ENCODE peak calls at places on chromosomes 7 and 10, in six cellular contexts. One of them, this sample, is unnamed.
A peak's percentile ranks its signal among the peaks of the same experiment; 100 is the strongest.

GRCh38 chr7:122535086-122535485 is 163.8 kb downstream of the RNF133 start:
- DNase-seq in gastrocnemius medialis: no peak
- DNase-seq in cardiac fibroblast: no peak
- DNase-seq in cardiac muscle cell: no peak
- DNase-seq in choroid plexus epithelial cell: no peak
- DNase-seq in right cardiac atrium: no peak
- DNase-seq in this sample: no peak

GRCh38 chr7:25789701-25790240 is 362.2 kb upstream of the NFE2L3 start:
- DNase-seq in gastrocnemius medialis: no peak
- DNase-seq in cardiac fibroblast: no peak
- DNase-seq in cardiac muscle cell: no peak
- DNase-seq in choroid plexus epithelial cell: no peak
- DNase-seq in right cardiac atrium: no peak
- DNase-seq in this sample: no peak

GRCh38 chr10:44460499-44460898 is 75.6 kb upstream of the CXCL12 start:
- DNase-seq in gastrocnemius medialis: no peak
- DNase-seq in cardiac fibroblast: peak; percentile 88
- DNase-seq in cardiac muscle cell: peak; percentile 88
- DNase-seq in choroid plexus epithelial cell: peak; percentile 46
- DNase-seq in right cardiac atrium: no peak
- DNase-seq in this sample: no peak

GRCh38 chr7:4803397-4804241 is 28.2 kb downstream of the AP5Z1 start:
- DNase-seq in gastrocnemius medialis: no peak
- DNase-seq in cardiac fibroblast: no peak
- DNase-seq in cardiac muscle cell: no peak
- DNase-seq in choroid plexus epithelial cell: no peak
- DNase-seq in right cardiac atrium: no peak
- DNase-seq in this sample: no peak

GRCh38 chr10:125859128-125859817 is 21.8 kb downstream of the DHX32 start:
- DNase-seq in gastrocnemius medialis: no peak
- DNase-seq in cardiac fibroblast: no peak
- DNase-seq in cardiac muscle cell: no peak
- DNase-seq in choroid plexus epithelial cell: no peak
- DNase-seq in right cardiac atrium: no peak
- DNase-seq in this sample: no peak

GRCh38 chr10:133422223-133422820 is 2.1 kb downstream of the SPRN start:
- DNase-seq in gastrocnemius medialis: no peak
- DNase-seq in cardiac fibroblast: no peak
- DNase-seq in cardiac muscle cell: no peak
- DNase-seq in choroid plexus epithelial cell: no peak
- DNase-seq in right cardiac atrium: no peak
- DNase-seq in this sample: no peak

GRCh38 chr10:27485986-27486385 is 18.1 kb upstream of the RAB18 start:
- DNase-seq in gastrocnemius medialis: no peak
- DNase-seq in cardiac fibroblast: no peak
- DNase-seq in cardiac muscle cell: no peak
- DNase-seq in choroid plexus epithelial cell: no peak
- DNase-seq in right cardiac atrium: no peak
- DNase-seq in this sample: no peak

GRCh38 chr7:95811846-95812445 is 39.6 kb downstream of the DYNC1I1 start:
- DNase-seq in gastrocnemius medialis: no peak
- DNase-seq in cardiac fibroblast: peak; percentile 10
- DNase-seq in cardiac muscle cell: no peak
- DNase-seq in choroid plexus epithelial cell: no peak
- DNase-seq in right cardiac atrium: no peak
- DNase-seq in this sample: no peak

GRCh38 chr7:55133630-55134392 is 115.0 kb downstream of the EGFR start:
- DNase-seq in gastrocnemius medialis: no peak
- DNase-seq in cardiac fibroblast: peak; percentile 97
- DNase-seq in cardiac muscle cell: peak; percentile 97
- DNase-seq in choroid plexus epithelial cell: peak; percentile 98
- DNase-seq in right cardiac atrium: peak; percentile 85
- DNase-seq in this sample: no peak

GRCh38 chr10:132265878-132266496 is 41.8 kb downstream of the STK32C start:
- DNase-seq in gastrocnemius medialis: no peak
- DNase-seq in cardiac fibroblast: peak; percentile 41
- DNase-seq in cardiac muscle cell: peak; percentile 31
- DNase-seq in choroid plexus epithelial cell: peak; percentile 48
- DNase-seq in right cardiac atrium: no peak
- DNase-seq in this sample: no peak

GRCh38 chr10:14405076-14406065 is 74.6 kb upstream of the FRMD4A start:
- DNase-seq in gastrocnemius medialis: no peak
- DNase-seq in cardiac fibroblast: peak; percentile 93
- DNase-seq in cardiac muscle cell: peak; percentile 92
- DNase-seq in choroid plexus epithelial cell: peak; percentile 92
- DNase-seq in right cardiac atrium: no peak
- DNase-seq in this sample: no peak

GRCh38 chr10:5147981-5148677 is 36.8 kb downstream of the AKR1C8 start:
- DNase-seq in gastrocnemius medialis: no peak
- DNase-seq in cardiac fibroblast: no peak
- DNase-seq in cardiac muscle cell: no peak
- DNase-seq in choroid plexus epithelial cell: no peak
- DNase-seq in right cardiac atrium: no peak
- DNase-seq in this sample: no peak

GRCh38 chr7:29306276-29307036 is 111.9 kb downstream of the CHN2 start:
- DNase-seq in gastrocnemius medialis: no peak
- DNase-seq in cardiac fibroblast: no peak
- DNase-seq in cardiac muscle cell: no peak
- DNase-seq in choroid plexus epithelial cell: no peak
- DNase-seq in right cardiac atrium: no peak
- DNase-seq in this sample: no peak

GRCh38 chr10:71755179-71755879 is 18.0 kb downstream of the VSIR start:
- DNase-seq in gastrocnemius medialis: no peak
- DNase-seq in cardiac fibroblast: no peak
- DNase-seq in cardiac muscle cell: no peak
- DNase-seq in choroid plexus epithelial cell: no peak
- DNase-seq in right cardiac atrium: no peak
- DNase-seq in this sample: no peak

GRCh38 chr10:59872892-59873463 is 33.4 kb downstream of the CCDC6 start:
- DNase-seq in gastrocnemius medialis: peak; percentile 15
- DNase-seq in cardiac fibroblast: peak; percentile 87
- DNase-seq in cardiac muscle cell: peak; percentile 94
- DNase-seq in choroid plexus epithelial cell: peak; percentile 96
- DNase-seq in right cardiac atrium: peak; percentile 51
- DNase-seq in this sample: peak; percentile 54

GRCh38 chr7:14123923-14124322 is 134.5 kb upstream of the ETV1 start:
- DNase-seq in gastrocnemius medialis: no peak
- DNase-seq in cardiac fibroblast: no peak
- DNase-seq in cardiac muscle cell: no peak
- DNase-seq in choroid plexus epithelial cell: no peak
- DNase-seq in right cardiac atrium: no peak
- DNase-seq in this sample: no peak

GRCh38 chr10:4061441-4061951 is 276.5 kb upstream of the KLF6 start:
- DNase-seq in gastrocnemius medialis: peak; percentile 69
- DNase-seq in cardiac fibroblast: peak; percentile 58
- DNase-seq in cardiac muscle cell: peak; percentile 59
- DNase-seq in choroid plexus epithelial cell: peak; percentile 36
- DNase-seq in right cardiac atrium: peak; percentile 66
- DNase-seq in this sample: peak; percentile 92

GRCh38 chr10:29761916-29762315 is 127.1 kb upstream of the SVIL start:
- DNase-seq in gastrocnemius medialis: no peak
- DNase-seq in cardiac fibroblast: no peak
- DNase-seq in cardiac muscle cell: no peak
- DNase-seq in choroid plexus epithelial cell: no peak
- DNase-seq in right cardiac atrium: no peak
- DNase-seq in this sample: no peak

GRCh38 chr7:21972397-21972784 is 26.7 kb upstream of the CDCA7L start:
- DNase-seq in gastrocnemius medialis: no peak
- DNase-seq in cardiac fibroblast: no peak
- DNase-seq in cardiac muscle cell: no peak
- DNase-seq in choroid plexus epithelial cell: no peak
- DNase-seq in right cardiac atrium: no peak
- DNase-seq in this sample: no peak

GRCh38 chr10:124511205-124512039 is 49.8 kb downstream of the LHPP start:
- DNase-seq in gastrocnemius medialis: no peak
- DNase-seq in cardiac fibroblast: no peak
- DNase-seq in cardiac muscle cell: no peak
- DNase-seq in choroid plexus epithelial cell: no peak
- DNase-seq in right cardiac atrium: no peak
- DNase-seq in this sample: no peak

GRCh38 chr7:149771199-149771636 is 2.2 kb downstream of the ZNF467 start:
- DNase-seq in gastrocnemius medialis: no peak
- DNase-seq in cardiac fibroblast: no peak
- DNase-seq in cardiac muscle cell: no peak
- DNase-seq in choroid plexus epithelial cell: no peak
- DNase-seq in right cardiac atrium: no peak
- DNase-seq in this sample: no peak

GRCh38 chr7:20083781-20084180 is 133.4 kb downstream of the MACC1 start:
- DNase-seq in gastrocnemius medialis: no peak
- DNase-seq in cardiac fibroblast: peak; percentile 69
- DNase-seq in cardiac muscle cell: peak; percentile 71
- DNase-seq in choroid plexus epithelial cell: peak; percentile 59
- DNase-seq in right cardiac atrium: no peak
- DNase-seq in this sample: peak; percentile 65

GRCh38 chr7:102933763-102934162 is 21.0 kb downstream of the LRRC17 start:
- DNase-seq in gastrocnemius medialis: no peak
- DNase-seq in cardiac fibroblast: peak; percentile 99
- DNase-seq in cardiac muscle cell: peak; percentile 99
- DNase-seq in choroid plexus epithelial cell: peak; percentile 97
- DNase-seq in right cardiac atrium: peak; percentile 89
- DNase-seq in this sample: peak; percentile 92

GRCh38 chr7:48280100-48280499 is 108.8 kb downstream of the ABCA13 start:
- DNase-seq in gastrocnemius medialis: no peak
- DNase-seq in cardiac fibroblast: no peak
- DNase-seq in cardiac muscle cell: peak; percentile 66
- DNase-seq in choroid plexus epithelial cell: peak; percentile 95
- DNase-seq in right cardiac atrium: no peak
- DNase-seq in this sample: no peak

GRCh38 chr10:120473593-120473992 is 16.6 kb downstream of the PLPP4 start:
- DNase-seq in gastrocnemius medialis: no peak
- DNase-seq in cardiac fibroblast: no peak
- DNase-seq in cardiac muscle cell: no peak
- DNase-seq in choroid plexus epithelial cell: no peak
- DNase-seq in right cardiac atrium: no peak
- DNase-seq in this sample: no peak

GRCh38 chr10:78260141-78260540 is 226.5 kb downstream of the RPS24 start:
- DNase-seq in gastrocnemius medialis: no peak
- DNase-seq in cardiac fibroblast: peak; percentile 49
- DNase-seq in cardiac muscle cell: peak; percentile 68
- DNase-seq in choroid plexus epithelial cell: peak; percentile 17
- DNase-seq in right cardiac atrium: no peak
- DNase-seq in this sample: no peak

GRCh38 chr7:100891555-100891954 is 2.0 kb upstream of the UFSP1 start:
- DNase-seq in gastrocnemius medialis: no peak
- DNase-seq in cardiac fibroblast: no peak
- DNase-seq in cardiac muscle cell: no peak
- DNase-seq in choroid plexus epithelial cell: no peak
- DNase-seq in right cardiac atrium: no peak
- DNase-seq in this sample: no peak

GRCh38 chr7:80307251-80307856 is 172.7 kb downstream of the GNAI1 start:
- DNase-seq in gastrocnemius medialis: no peak
- DNase-seq in cardiac fibroblast: peak; percentile 86
- DNase-seq in cardiac muscle cell: peak; percentile 80
- DNase-seq in choroid plexus epithelial cell: peak; percentile 97
- DNase-seq in right cardiac atrium: no peak
- DNase-seq in this sample: no peak

GRCh38 chr10:82037076-82037475 is 162.1 kb downstream of the NRG3 start:
- DNase-seq in gastrocnemius medialis: no peak
- DNase-seq in cardiac fibroblast: no peak
- DNase-seq in cardiac muscle cell: no peak
- DNase-seq in choroid plexus epithelial cell: no peak
- DNase-seq in right cardiac atrium: no peak
- DNase-seq in this sample: no peak

GRCh38 chr7:127682140-127682539 is 30.1 kb downstream of the SND1 start:
- DNase-seq in gastrocnemius medialis: no peak
- DNase-seq in cardiac fibroblast: no peak
- DNase-seq in cardiac muscle cell: no peak
- DNase-seq in choroid plexus epithelial cell: no peak
- DNase-seq in right cardiac atrium: no peak
- DNase-seq in this sample: no peak

DNA sequence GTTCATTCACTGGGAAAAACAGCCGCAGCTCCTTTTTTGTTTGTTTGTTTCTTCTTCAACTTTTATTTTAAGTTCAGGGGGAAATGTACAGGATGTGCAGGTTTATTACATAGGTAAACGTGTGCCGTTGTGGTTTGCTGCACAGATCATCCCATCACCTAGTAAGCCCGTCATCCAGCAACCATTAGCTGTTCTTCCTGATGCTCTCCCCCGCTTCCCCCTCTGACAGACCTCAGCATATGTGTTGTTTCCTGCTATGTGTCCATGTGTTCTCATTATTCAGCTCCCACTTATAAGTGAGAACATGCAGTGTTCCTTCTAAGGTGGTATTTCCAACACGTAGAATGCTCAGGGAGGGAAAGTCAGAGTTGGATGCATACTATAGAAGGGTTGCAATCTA is 278.3 kb downstream of the REEP3 start:
- DNase-seq in gastrocnemius medialis: no peak
- DNase-seq in cardiac fibroblast: no peak
- DNase-seq in cardiac muscle cell: no peak
- DNase-seq in choroid plexus epithelial cell: no peak
- DNase-seq in right cardiac atrium: no peak
- DNase-seq in this sample: no peak
- H3K4me3 ChIP-seq in gastrocnemius medialis: peak overlapping the region; percentile 16
- H3K4me3 ChIP-seq in cardiac fibroblast: no peak overlapping the region
- H3K4me3 ChIP-seq in cardiac muscle cell: no peak overlapping the region
- H3K4me3 ChIP-seq in choroid plexus epithelial cell: peak overlapping the region; percentile 40
- H3K4me3 ChIP-seq in right cardiac atrium: peak overlapping the region; percentile 4
- H3K4me3 ChIP-seq in this sample: no peak overlapping the region

DNA sequence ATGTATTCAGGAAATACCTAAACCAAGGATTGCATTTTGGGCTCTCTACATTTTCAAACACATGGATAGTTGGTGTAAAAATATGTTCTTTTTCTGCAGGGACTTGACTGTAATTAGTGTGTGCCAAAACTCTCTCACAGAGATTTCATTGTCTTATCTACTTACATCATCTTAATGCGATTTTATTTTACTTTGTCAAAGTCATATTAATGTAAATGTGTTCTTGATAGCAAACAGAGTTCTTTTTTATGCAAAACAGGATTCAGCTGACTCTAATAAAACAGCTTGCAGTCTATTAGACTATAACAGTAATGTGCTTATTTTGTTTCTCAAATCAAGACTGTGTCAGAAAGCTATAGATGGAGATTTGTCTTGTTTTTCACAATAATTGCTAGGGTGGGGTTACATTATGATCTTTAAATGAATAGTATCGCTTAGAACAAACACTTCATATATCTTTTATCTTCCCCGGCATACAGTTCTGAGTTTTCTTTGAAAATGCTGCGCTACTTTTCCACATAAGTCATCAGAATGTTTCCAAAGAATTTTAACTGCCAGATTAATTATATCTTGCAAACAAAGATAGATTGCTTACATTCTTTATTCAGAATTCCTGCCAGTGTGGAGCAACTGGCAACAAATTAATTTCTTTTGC is 65.1 kb upstream of the ARID5B start:
- DNase-seq in gastrocnemius medialis: no peak
- DNase-seq in cardiac fibroblast: peak; percentile 39
- DNase-seq in cardiac muscle cell: peak; percentile 40
- DNase-seq in choroid plexus epithelial cell: no peak
- DNase-seq in right cardiac atrium: no peak
- DNase-seq in this sample: no peak
- H3K4me3 ChIP-seq in gastrocnemius medialis: peak overlapping the region; percentile 15
- H3K4me3 ChIP-seq in cardiac fibroblast: no peak overlapping the region
- H3K4me3 ChIP-seq in cardiac muscle cell: no peak overlapping the region
- H3K4me3 ChIP-seq in choroid plexus epithelial cell: no peak overlapping the region
- H3K4me3 ChIP-seq in right cardiac atrium: no peak overlapping the region
- H3K4me3 ChIP-seq in this sample: no peak overlapping the region

GRCh38 chr7:130901209-130901783 is 167.3 kb upstream of the KLF14 start:
- DNase-seq in gastrocnemius medialis: no peak
- DNase-seq in cardiac fibroblast: peak; percentile 97
- DNase-seq in cardiac muscle cell: peak; percentile 97
- DNase-seq in choroid plexus epithelial cell: peak; percentile 95
- DNase-seq in right cardiac atrium: peak; percentile 71
- DNase-seq in this sample: peak; percentile 88
- H3K4me3 ChIP-seq in gastrocnemius medialis: no peak overlapping the region
- H3K4me3 ChIP-seq in cardiac fibroblast: no peak overlapping the region
- H3K4me3 ChIP-seq in cardiac muscle cell: no peak overlapping the region
- H3K4me3 ChIP-seq in choroid plexus epithelial cell: no peak overlapping the region
- H3K4me3 ChIP-seq in right cardiac atrium: no peak overlapping the region
- H3K4me3 ChIP-seq in this sample: no peak overlapping the region

GRCh38 chr10:129870926-129871660 is 93.0 kb downstream of the EBF3 start:
- DNase-seq in gastrocnemius medialis: no peak
- DNase-seq in cardiac fibroblast: no peak
- DNase-seq in cardiac muscle cell: peak; percentile 22
- DNase-seq in choroid plexus epithelial cell: peak; percentile 5
- DNase-seq in right cardiac atrium: peak; percentile 45
- DNase-seq in this sample: no peak
- H3K4me3 ChIP-seq in gastrocnemius medialis: no peak overlapping the region
- H3K4me3 ChIP-seq in cardiac fibroblast: no peak overlapping the region
- H3K4me3 ChIP-seq in cardiac muscle cell: no peak overlapping the region
- H3K4me3 ChIP-seq in choroid plexus epithelial cell: no peak overlapping the region
- H3K4me3 ChIP-seq in right cardiac atrium: no peak overlapping the region
- H3K4me3 ChIP-seq in this sample: no peak overlapping the region